ENCODE peak calls at places on chromosomes 13 and 19, in eight cellular contexts. M is stomach, N is brain microvascular endothelial cell, C is left lung, G is bronchial epithelial cell, T is hepatocyte, Y is PC-3, S is suprapubic skin. P is an unnamed sample. For H3K36me3, the result is how much of the 10 kb centered on the place peaks cover.

GRCh38 chr19:53942001-53942786 is 20.5 kb upstream of the CACNG8 start:
- DNase-seq in M (no peak), N (peak), C (no peak), G (no peak), T (peak), Y (peak), S (no peak), P (peak)

GRCh38 chr19:1206733-1207301 is 1.2 kb downstream of the STK11 start:
- DNase-seq in M (no peak), N (no peak), C (peak), G (peak), T (peak), Y (no peak), S (no peak), P (peak)

GRCh38 chr19:4896372-4896771 is 6.3 kb downstream of the ARRDC5 start:
- DNase-seq in M (peak), N (peak), C (no peak), G (peak), T (no peak), Y (peak), S (no peak), P (peak)

GRCh38 chr19:48183356-48183755 is 12.9 kb downstream of the ZSWIM9 start:
- DNase-seq in M (no peak), N (no peak), C (no peak), G (no peak), T (no peak), Y (no peak), S (no peak), P (no peak)

GRCh38 chr19:9149976-9150375 is 9.8 kb downstream of the ZNF317 start:
- DNase-seq in M (no peak), N (no peak), C (no peak), G (peak), T (no peak), Y (peak), S (no peak), P (no peak)

GRCh38 chr19:34273121-34273845 is 18.9 kb downstream of the GARRE1 start:
- DNase-seq in M (no peak), N (no peak), C (no peak), G (no peak), T (no peak), Y (no peak), S (no peak), P (no peak)

GRCh38 chr13:110794209-110794608 is 80.7 kb downstream of the ING1 start:
- DNase-seq in M (no peak), N (no peak), C (no peak), G (no peak), T (no peak), Y (no peak), S (no peak), P (no peak)

GRCh38 chr13:35767256-35767981 is 290.9 kb upstream of the MAB21L1 start:
- DNase-seq in M (no peak), N (no peak), C (no peak), G (no peak), T (no peak), Y (no peak), S (no peak), P (no peak)

GRCh38 chr19:49879243-49879960 is 1.9 kb downstream of the TBC1D17 start:
- DNase-seq in M (no peak), N (no peak), C (peak), G (no peak), T (no peak), Y (peak), S (no peak), P (no peak)

GRCh38 chr19:49017666-49018351 is 918 bp upstream of the LHB start:
- DNase-seq in M (peak), N (peak), C (peak), G (no peak), T (peak), Y (peak), S (no peak), P (peak)

GRCh38 chr19:54684537-54684936 is 21.8 kb downstream of the LILRB4 start:
- DNase-seq in M (no peak), N (peak), C (no peak), G (peak), T (no peak), Y (peak), S (no peak), P (peak)

GRCh38 chr13:46035066-46035465 is 17.5 kb downstream of the ZC3H13 start:
- DNase-seq in M (no peak), N (no peak), C (no peak), G (no peak), T (no peak), Y (no peak), S (no peak), P (no peak)

GRCh38 chr19:51808333-51808986 is 13.5 kb downstream of the FPR3 start:
- DNase-seq in M (no peak), N (no peak), C (no peak), G (peak), T (no peak), Y (peak), S (no peak), P (peak)

GRCh38 chr13:71852082-71852481 is 14.9 kb downstream of the DACH1 start:
- DNase-seq in M (no peak), N (no peak), C (no peak), G (no peak), T (no peak), Y (no peak), S (no peak), P (no peak)

GRCh38 chr19:31499826-31500539 is 150.7 kb upstream of the TSHZ3 start:
- DNase-seq in M (no peak), N (no peak), C (no peak), G (no peak), T (no peak), Y (no peak), S (peak), P (no peak)

GRCh38 chr13:113178070-113178895 is 19.8 kb downstream of the PROZ start:
- DNase-seq in M (no peak), N (peak), C (no peak), G (peak), T (no peak), Y (peak), S (no peak), P (peak)

GRCh38 chr13:41054212-41054877 is 7.0 kb upstream of the WBP4 start:
- DNase-seq in M (no peak), N (peak), C (no peak), G (peak), T (peak), Y (peak), S (no peak), P (peak)

GRCh38 chr13:113645329-113645728 is 12.7 kb downstream of the ATP4B start:
- DNase-seq in M (no peak), N (no peak), C (no peak), G (no peak), T (no peak), Y (no peak), S (peak), P (no peak)

GRCh38 chr19:4816388-4817165 is 14.9 kb downstream of the TICAM1 start:
- DNase-seq in M (no peak), N (no peak), C (peak), G (no peak), T (no peak), Y (no peak), S (no peak), P (no peak)

GRCh38 chr19:18291590-18292459 is 10.4 kb upstream of the JUND start:
- DNase-seq in M (peak), N (peak), C (peak), G (peak), T (peak), Y (peak), S (peak), P (peak)

GRCh38 chr19:27793128-27793643 is 1419.8 kb downstream of the UQCRFS1 start:
- DNase-seq in M (peak), N (peak), C (peak), G (peak), T (peak), Y (peak), S (no peak), P (peak)

GRCh38 chr13:68550330-68550729 is 1320.2 kb upstream of the PCDH9 start:
- DNase-seq in M (no peak), N (no peak), C (no peak), G (no peak), T (no peak), Y (no peak), S (no peak), P (no peak)

GRCh38 chr19:4455742-4456565 is 1.6 kb downstream of the UBXN6 start:
- DNase-seq in M (no peak), N (peak), C (no peak), G (peak), T (peak), Y (peak), S (no peak), P (peak)

GRCh38 chr13:51861728-51862300 is at the start of gene CCDC70:
- DNase-seq in M (no peak), N (peak), C (no peak), G (peak), T (no peak), Y (peak), S (no peak), P (peak)

GRCh38 chr13:30124131-30124768 is 183.1 kb downstream of the KATNAL1 start:
- DNase-seq in M (no peak), N (no peak), C (peak), G (no peak), T (no peak), Y (no peak), S (no peak), P (no peak)

GRCh38 chr13:106156468-106156867 is 379.0 kb downstream of the EFNB2 start:
- DNase-seq in M (no peak), N (peak), C (no peak), G (peak), T (peak), Y (peak), S (no peak), P (peak)

GRCh38 chr19:15269806-15270205 is 37.6 kb upstream of the EPHX3 start:
- DNase-seq in M (no peak), N (no peak), C (no peak), G (no peak), T (no peak), Y (no peak), S (no peak), P (no peak)

GRCh38 chr19:15268928-15269253 is 36.6 kb upstream of the EPHX3 start:
- DNase-seq in M (no peak), N (no peak), C (no peak), G (no peak), T (no peak), Y (no peak), S (no peak), P (no peak)

GRCh38 chr19:15266683-15267082 is 34.4 kb upstream of the EPHX3 start:
- DNase-seq in M (no peak), N (no peak), C (no peak), G (no peak), T (no peak), Y (no peak), S (no peak), P (no peak)

GRCh38 chr19:15265849-15266248 is 33.6 kb upstream of the EPHX3 start:
- DNase-seq in M (peak), N (peak), C (peak), G (no peak), T (peak), Y (peak), S (peak), P (peak)

DNA sequence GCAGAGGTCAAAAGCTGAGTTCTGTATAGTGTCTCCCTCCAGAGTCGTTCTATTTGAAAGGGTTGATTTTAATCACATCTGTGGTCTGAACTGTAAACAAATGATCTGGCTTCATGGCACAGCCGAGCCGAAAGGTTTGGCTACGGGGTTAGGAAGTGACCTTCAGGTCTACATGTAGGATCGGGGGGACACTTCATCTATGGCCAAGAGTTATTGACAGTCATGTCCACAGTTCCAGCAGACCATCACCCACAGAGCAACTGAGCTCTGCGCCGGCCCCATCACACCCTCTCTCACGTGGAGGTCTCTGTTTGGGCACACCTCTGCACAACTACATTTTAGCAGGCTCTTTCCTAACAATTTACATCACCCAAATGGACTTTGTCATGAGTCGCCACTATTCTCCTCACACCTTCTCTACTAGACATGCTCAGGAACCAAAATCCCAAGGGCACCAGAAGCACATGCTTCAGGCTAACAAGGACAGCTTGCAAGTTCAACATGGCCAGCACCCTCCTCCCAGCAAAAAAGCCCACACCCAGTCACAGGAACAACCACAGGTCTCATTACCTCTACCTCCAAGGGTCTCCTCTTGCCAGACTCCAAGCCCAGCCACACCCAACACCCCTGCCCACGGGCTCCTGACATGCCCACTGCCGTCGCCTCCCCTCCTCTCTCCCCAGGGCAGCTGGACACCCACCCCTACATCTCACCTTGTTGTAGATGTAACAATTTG is 36.1 kb upstream of the EPHX3 start:
- DNase-seq in M (no peak), N (no peak), C (peak), G (no peak), T (no peak), Y (no peak), S (no peak), P (peak)
- H3K36me3 ChIP-seq in M (half or more), N (half or more), C (under half), G (half or more), T (under half), Y (half or more), S (half or more), P (under half)

GRCh38 chr19:44905437-44906160 is at the start of gene APOE:
- DNase-seq in M (no peak), N (no peak), C (no peak), G (no peak), T (peak), Y (no peak), S (no peak), P (peak)
- H3K36me3 ChIP-seq in M (under half), N (under half), C (under half), G (under half), T (under half), Y (under half), S (under half), P (under half)

GRCh38 chr13:32228330-32229041 is 86.7 kb downstream of the ZAR1L start:
- DNase-seq in M (no peak), N (peak), C (no peak), G (peak), T (no peak), Y (peak), S (no peak), P (peak)
- H3K36me3 ChIP-seq in M (half or more), N (under half), C (under half), G (under half), T (under half), Y (under half), S (under half), P (under half)

GRCh38 chr19:44658069-44658727 is 13.1 kb upstream of the CEACAM19 start:
- DNase-seq in M (no peak), N (no peak), C (no peak), G (no peak), T (no peak), Y (no peak), S (no peak), P (peak)
- H3K36me3 ChIP-seq in M (half or more), N (half or more), C (under half), G (under half), T (under half), Y (half or more), S (half or more), P (half or more)

GRCh38 chr13:77306458-77306857 is 20.4 kb downstream of the MYCBP2 start:
- DNase-seq in M (no peak), N (no peak), C (no peak), G (no peak), T (no peak), Y (no peak), S (no peak), P (no peak)
- H3K36me3 ChIP-seq in M (under half), N (under half), C (under half), G (under half), T (under half), Y (under half), S (under half), P (under half)

GRCh38 chr19:40369797-40370196 is 20.2 kb downstream of the HIPK4 start:
- DNase-seq in M (no peak), N (no peak), C (no peak), G (no peak), T (no peak), Y (no peak), S (no peak), P (no peak)
- H3K36me3 ChIP-seq in M (half or more), N (under half), C (under half), G (under half), T (under half), Y (under half), S (half or more), P (under half)

GRCh38 chr19:45526143-45526542 is 18.9 kb downstream of the VASP start:
- DNase-seq in M (peak), N (peak), C (peak), G (peak), T (peak), Y (peak), S (no peak), P (peak)

GRCh38 chr19:45524575-45525129 is 17.4 kb downstream of the VASP start:
- DNase-seq in M (no peak), N (no peak), C (no peak), G (no peak), T (no peak), Y (no peak), S (no peak), P (no peak)

GRCh38 chr19:45518469-45518826 is 11.2 kb downstream of the VASP start:
- DNase-seq in M (peak), N (no peak), C (no peak), G (no peak), T (peak), Y (no peak), S (no peak), P (no peak)

GRCh38 chr19:45523642-45524256 is 16.5 kb downstream of the VASP start:
- DNase-seq in M (peak), N (peak), C (peak), G (peak), T (peak), Y (peak), S (no peak), P (peak)

GRCh38 chr19:45522010-45522941 is 15.0 kb downstream of the VASP start:
- DNase-seq in M (no peak), N (no peak), C (peak), G (no peak), T (no peak), Y (no peak), S (no peak), P (no peak)
- H3K36me3 ChIP-seq in M (half or more), N (half or more), C (under half), G (under half), T (under half), Y (under half), S (half or more), P (half or more)

GRCh38 chr19:10320602-10321416 is 5.0 kb upstream of the FDX2 start:
- DNase-seq in M (no peak), N (no peak), C (no peak), G (no peak), T (no peak), Y (no peak), S (no peak), P (no peak)
- H3K36me3 ChIP-seq in M (half or more), N (half or more), C (under half), G (under half), T (under half), Y (under half), S (half or more), P (under half)